ENCODE peak calls at places on chromosomes 3 and 15, in nine cellular contexts. G is A549, S is endodermal cell, I is NB4, J is pancreas, Y is epithelial cell of esophagus, R is GM12878, B is psoas muscle, C is IMR-90. Z is an unnamed sample.

GRCh38 chr15:80895091-80895490 is 94.5 kb downstream of the MESD start:
- DNase-seq in G (no peak), S (no peak), I (no peak), J (no peak), Y (no peak), R (no peak), B (no peak), C (no peak), Z (no peak)

GRCh38 chr3:10964537-10965167 is 27.9 kb upstream of the SLC6A1 start:
- DNase-seq in G (no peak), S (peak), I (peak), J (no peak), Y (peak), R (no peak), B (no peak), C (peak), Z (no peak)

GRCh38 chr3:8822141-8822540 is 52.7 kb upstream of the OXTR start:
- DNase-seq in G (no peak), S (no peak), I (no peak), J (no peak), Y (peak), R (no peak), B (no peak), C (peak), Z (no peak)

GRCh38 chr3:12484983-12485327 is 675 bp downstream of the TSEN2 start:
- DNase-seq in G (no peak), S (no peak), I (no peak), J (no peak), Y (peak), R (no peak), B (no peak), C (no peak), Z (no peak)

GRCh38 chr3:178083906-178084823 is 452.1 kb upstream of the KCNMB2 start:
- DNase-seq in G (peak), S (no peak), I (peak), J (no peak), Y (peak), R (no peak), B (no peak), C (no peak), Z (no peak)

GRCh38 chr3:138726966-138727365 is 107.8 kb downstream of the PIK3CB start:
- DNase-seq in G (no peak), S (no peak), I (no peak), J (no peak), Y (peak), R (no peak), B (no peak), C (peak), Z (no peak)

GRCh38 chr15:67018026-67018425 is 47.4 kb upstream of the SMAD3 start:
- DNase-seq in G (no peak), S (peak), I (no peak), J (no peak), Y (no peak), R (no peak), B (no peak), C (no peak), Z (no peak)

GRCh38 chr15:66405007-66405406 is 18.3 kb downstream of the MAP2K1 start:
- DNase-seq in G (no peak), S (peak), I (no peak), J (no peak), Y (peak), R (no peak), B (no peak), C (peak), Z (no peak)

GRCh38 chr3:11606090-11606784 is 37.5 kb downstream of the VGLL4 start:
- DNase-seq in G (no peak), S (no peak), I (no peak), J (no peak), Y (no peak), R (no peak), B (no peak), C (no peak), Z (no peak)

GRCh38 chr3:58051196-58051595 is 43.0 kb downstream of the FLNB start:
- DNase-seq in G (peak), S (no peak), I (peak), J (no peak), Y (peak), R (no peak), B (no peak), C (peak), Z (no peak)
- H3K4me3 ChIP-seq in G (peak), S (no peak), I (peak), J (no peak), Y (no peak), R (no peak), B (no peak), C (no peak), Z (no peak)

DNA sequence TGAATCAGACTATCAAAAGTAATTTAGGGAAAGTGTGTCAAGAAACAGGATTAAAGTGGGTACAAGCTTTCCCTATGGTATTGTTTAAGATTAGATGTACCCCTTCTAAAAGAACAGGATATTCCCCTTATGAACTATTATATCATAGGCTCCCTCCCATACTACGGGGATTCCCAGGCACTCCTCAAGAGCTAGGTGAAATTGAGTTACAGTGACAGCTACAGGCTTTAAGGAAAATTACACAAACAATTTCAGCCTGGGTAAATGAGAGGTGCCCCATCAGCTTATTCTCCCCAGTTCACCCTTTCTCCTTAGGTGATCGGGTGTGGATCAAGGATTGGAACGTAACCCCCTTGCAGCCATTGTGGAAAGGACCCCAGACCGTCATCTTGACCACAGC is 240.8 kb upstream of the CNTN6 start:
- DNase-seq in G (no peak), S (no peak), I (no peak), J (no peak), Y (peak), R (no peak), B (no peak), C (no peak), Z (no peak)
- TF ChIP-seq CTCF in G (no peak), S (peak), I (no peak), J (no peak), Y (peak), R (peak), B (no peak), C (no peak), Z (peak)

GRCh38 chr15:76905855-76906254 is 715 bp upstream of the SCAPER start:
- DNase-seq in G (no peak), S (no peak), I (no peak), J (no peak), Y (no peak), R (no peak), B (no peak), C (no peak), Z (no peak)
- H3K4me3 ChIP-seq in G (peak), S (peak), I (no peak), J (peak), Y (no peak), R (no peak), B (peak), C (peak), Z (no peak)

GRCh38 chr15:74545776-74546656 is 5.0 kb downstream of the ARID3B start:
- DNase-seq in G (peak), S (peak), I (peak), J (peak), Y (peak), R (peak), B (peak), C (peak), Z (peak)
- TF ChIP-seq CTCF in G (no peak), S (no peak), I (no peak), J (no peak), Y (no peak), R (no peak), B (no peak), C (no peak), Z (no peak)

DNA sequence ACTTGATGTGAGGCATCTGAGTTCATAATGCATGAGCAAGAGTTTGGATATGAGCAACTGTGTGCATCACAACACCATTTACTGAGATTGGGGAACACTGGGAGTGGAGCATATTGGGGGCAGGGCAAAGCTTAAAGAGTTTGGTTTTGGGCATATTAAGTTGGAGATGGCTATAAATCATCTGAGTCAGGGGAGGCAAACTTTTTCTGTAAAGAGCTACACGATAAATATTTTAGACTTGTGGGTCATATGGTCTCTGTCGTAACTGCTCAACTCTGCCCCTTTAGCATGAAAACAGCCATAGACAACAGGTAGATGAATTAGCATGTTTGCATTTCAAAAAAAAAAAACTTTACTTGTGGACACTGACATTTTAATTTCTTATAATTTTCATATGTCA is 20.0 kb downstream of the ENTPD3 start:
- DNase-seq in G (no peak), S (no peak), I (no peak), J (no peak), Y (no peak), R (no peak), B (no peak), C (no peak), Z (no peak)
- H3K4me3 ChIP-seq in G (no peak), S (no peak), I (no peak), J (no peak), Y (no peak), R (no peak), B (no peak), C (no peak), Z (no peak)

GRCh38 chr3:140927279-140927678 is 14.4 kb upstream of the SLC25A36 start:
- DNase-seq in G (no peak), S (no peak), I (no peak), J (no peak), Y (no peak), R (no peak), B (no peak), C (no peak), Z (no peak)

GRCh38 chr3:140917769-140918168 is 23.9 kb upstream of the SLC25A36 start:
- DNase-seq in G (no peak), S (no peak), I (no peak), J (peak), Y (no peak), R (no peak), B (no peak), C (no peak), Z (no peak)

GRCh38 chr3:140920029-140920428 is 21.6 kb upstream of the SLC25A36 start:
- DNase-seq in G (no peak), S (no peak), I (no peak), J (no peak), Y (peak), R (no peak), B (no peak), C (no peak), Z (no peak)

GRCh38 chr3:140924097-140924873 is 17.4 kb upstream of the SLC25A36 start:
- DNase-seq in G (no peak), S (no peak), I (no peak), J (no peak), Y (no peak), R (no peak), B (peak), C (no peak), Z (no peak)

DNA sequence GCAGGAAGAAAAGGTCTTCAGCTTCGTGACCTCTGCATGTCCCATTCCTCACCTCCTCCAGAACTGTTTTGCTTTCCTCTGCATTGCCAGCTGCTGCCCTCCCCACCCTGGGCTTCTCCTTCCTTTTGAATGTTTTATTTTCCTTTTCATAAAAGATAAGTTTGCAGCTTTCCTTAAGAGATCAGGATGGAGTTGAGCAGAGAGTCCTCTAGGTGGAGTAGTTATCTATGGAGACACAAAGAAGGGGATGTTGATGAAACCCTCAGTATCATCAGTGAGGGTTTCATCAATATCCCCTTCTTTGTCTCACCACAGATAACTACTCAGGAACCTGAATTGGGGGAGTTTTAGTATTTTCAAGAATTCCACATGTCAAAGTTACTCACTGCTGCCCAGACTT is 19.0 kb upstream of the SLC25A36 start:
- DNase-seq in G (peak), S (no peak), I (peak), J (no peak), Y (peak), R (no peak), B (no peak), C (peak), Z (no peak)
- TF ChIP-seq CTCF in G (peak), S (peak), I (peak), J (no peak), Y (peak), R (peak), B (peak), C (peak), Z (peak)

GRCh38 chr3:33787328-33788009 is 11.0 kb upstream of the PDCD6IP start:
- DNase-seq in G (peak), S (peak), I (peak), J (peak), Y (peak), R (no peak), B (peak), C (peak), Z (peak)
- H3K4me3 ChIP-seq in G (peak), S (no peak), I (no peak), J (no peak), Y (no peak), R (peak), B (peak), C (peak), Z (peak)

DNA sequence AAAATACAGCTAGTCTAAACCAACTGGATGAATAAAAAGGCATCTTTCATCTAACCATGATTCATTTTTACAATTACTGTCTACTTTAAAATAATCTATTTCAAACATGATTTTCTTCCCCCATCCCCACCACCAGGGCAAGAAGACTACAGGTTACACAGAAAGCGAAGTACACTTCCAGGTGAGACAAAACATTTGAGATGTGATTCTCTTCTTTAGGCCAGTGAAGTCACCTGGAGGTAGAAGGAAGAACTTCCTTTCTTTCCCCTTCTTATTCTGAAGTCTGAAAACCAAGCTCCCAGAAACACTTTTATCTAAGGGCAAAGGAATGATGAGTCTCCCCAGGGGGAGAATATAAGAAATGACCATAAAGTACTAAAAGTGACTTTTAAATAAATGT is 36.7 kb downstream of the SHQ1 start:
- DNase-seq in G (no peak), S (no peak), I (no peak), J (no peak), Y (no peak), R (no peak), B (no peak), C (no peak), Z (no peak)
- TF ChIP-seq CTCF in G (no peak), S (peak), I (no peak), J (no peak), Y (peak), R (no peak), B (no peak), C (no peak), Z (no peak)